ENCODE peak calls at places on chromosome 21, in eight cellular contexts. U is central memory CD8-positive, alpha-beta T cell; M is fibroblast of the aortic adventitia; D is kidney tubule cell; R is SK-N-SH; A is NCI-H1436; O is lower lobe of right lung; P is neural progenitor cell. Q is an unnamed sample.

GRCh38 chr21:44354775-44355771 is 1.7 kb downstream of the TRPM2 start:
- DNase-seq in P (no peak), U (no peak), M (no peak), O (no peak), A (no peak), D (peak; percentile 5), R (no peak), Q (no peak)

GRCh38 chr21:45004481-45005263 is 64.8 kb downstream of the SLX9 start:
- DNase-seq in O (peak; percentile 36), D (peak; percentile 59), P (no peak), M (no peak), U (no peak), A (no peak), R (no peak), Q (no peak)

GRCh38 chr21:17900281-17900989 is 81.3 kb upstream of the C21orf91 start:
- DNase-seq in P (peak; percentile 26), M (no peak), D (no peak), U (no peak), O (no peak), A (no peak), R (no peak), Q (no peak)

GRCh38 chr21:36385909-36386642 is 884 bp downstream of the CHAF1B start:
- DNase-seq in D (no peak), R (peak; percentile 28), M (peak; percentile 21), A (no peak), P (peak; percentile 11), O (no peak), U (no peak), Q (no peak)

GRCh38 chr21:45365608-45366241 is 39.2 kb upstream of the COL18A1 start:
- DNase-seq in A (no peak), D (peak; percentile 89), P (peak; percentile 62), R (no peak), M (peak; percentile 57), O (no peak), U (no peak), Q (no peak)

GRCh38 chr21:46324390-46325072 is 575 bp downstream of the PCNT start:
- DNase-seq in R (peak; percentile 97), P (peak; percentile 92), A (peak; percentile 82), M (peak; percentile 74), O (peak; percentile 89), D (peak; percentile 88), U (peak; percentile 78), Q (peak; percentile 91)

GRCh38 chr21:42105476-42105875 is 34.4 kb downstream of the UMODL1 start:
- DNase-seq in A (no peak), R (no peak), U (no peak), P (no peak), M (no peak), D (no peak), O (no peak), Q (no peak)

GRCh38 chr21:28605138-28605537 is 387.5 kb downstream of the LTN1 start:
- DNase-seq in R (no peak), D (no peak), M (no peak), P (no peak), O (no peak), U (no peak), A (no peak), Q (no peak)

GRCh38 chr21:15431053-15431452 is 298.7 kb upstream of the USP25 start:
- DNase-seq in M (no peak), D (no peak), R (no peak), A (no peak), O (no peak), P (no peak), U (no peak), Q (no peak)

GRCh38 chr21:35002879-35003722 is 46.0 kb downstream of the RUNX1 start:
- DNase-seq in U (no peak), A (no peak), P (no peak), D (peak; percentile 26), O (no peak), M (peak; percentile 83), R (no peak), Q (no peak)

GRCh38 chr21:20031807-20032206 is 966.4 kb upstream of the NCAM2 start:
- DNase-seq in O (no peak), D (no peak), P (no peak), U (no peak), R (no peak), A (no peak), M (no peak), Q (no peak)

GRCh38 chr21:22174746-22175145 is 1176.5 kb downstream of the NCAM2 start:
- DNase-seq in O (no peak), U (no peak), M (no peak), A (no peak), P (no peak), D (no peak), R (no peak), Q (no peak)

GRCh38 chr21:33874161-33874560 is 41.4 kb downstream of the ATP5PO start:
- DNase-seq in M (no peak), D (no peak), U (no peak), A (no peak), P (no peak), O (no peak), R (no peak), Q (no peak)

GRCh38 chr21:44300262-44300959 is 558 bp downstream of the PFKL start:
- DNase-seq in A (no peak), R (peak; percentile 89), P (peak; percentile 60), M (peak; percentile 22), U (no peak), D (peak; percentile 72), O (peak; percentile 88), Q (peak; percentile 80)

GRCh38 chr21:46096997-46097825 is 701 bp upstream of the COL6A2 start:
- DNase-seq in P (no peak), U (peak; percentile 11), M (no peak), R (no peak), A (no peak), D (no peak), O (no peak), Q (no peak)

GRCh38 chr21:46207006-46207919 is 21.3 kb downstream of the LSS start:
- DNase-seq in A (no peak), U (no peak), M (no peak), O (peak; percentile 43), R (no peak), P (no peak), D (no peak), Q (no peak)

GRCh38 chr21:32456497-32456918 is 44.0 kb downstream of the EVA1C start:
- DNase-seq in A (no peak), O (no peak), U (no peak), D (peak; percentile 19), P (no peak), M (peak; percentile 80), R (no peak), Q (no peak)

GRCh38 chr21:46649356-46649755 is 13.9 kb downstream of the PRMT2 start:
- DNase-seq in R (no peak), P (no peak), M (no peak), A (no peak), D (no peak), U (no peak), O (no peak), Q (no peak)

GRCh38 chr21:17730782-17731181 is 88.4 kb downstream of the C21orf91 start:
- DNase-seq in O (no peak), R (no peak), D (no peak), P (no peak), M (no peak), A (no peak), U (no peak), Q (no peak)

GRCh38 chr21:26490771-26491170 is 82.3 kb downstream of the CYYR1 start:
- DNase-seq in P (peak; percentile 54), M (peak; percentile 8), O (no peak), A (no peak), R (no peak), U (no peak), D (peak; percentile 38), Q (no peak)

GRCh38 chr21:46097826-46098286 is at the start of gene COL6A2:
- DNase-seq in A (no peak), U (peak; percentile 13), M (peak; percentile 53), P (peak; percentile 84), D (peak; percentile 27), O (peak; percentile 55), R (peak; percentile 97), Q (peak; percentile 37)

GRCh38 chr21:14673649-14674048 is 127.5 kb upstream of the SAMSN1 start:
- DNase-seq in D (no peak), A (no peak), O (no peak), P (peak; percentile 6), R (no peak), U (no peak), M (no peak), Q (no peak)

GRCh38 chr21:45556645-45557601 is 14.7 kb upstream of the SLC19A1 start:
- DNase-seq in O (peak; percentile 51), P (no peak), M (peak; percentile 18), U (no peak), R (peak; percentile 35), A (no peak), D (no peak), Q (no peak)

GRCh38 chr21:46386726-46387073 is 62.7 kb downstream of the PCNT start:
- DNase-seq in D (no peak), P (no peak), A (no peak), O (no peak), U (no peak), R (no peak), M (no peak), Q (no peak)

GRCh38 chr21:15768045-15768601 is 38.3 kb downstream of the USP25 start:
- DNase-seq in R (no peak), M (no peak), A (no peak), O (no peak), U (no peak), P (no peak), D (no peak), Q (no peak)

GRCh38 chr21:37071561-37072238 is 1.2 kb downstream of the PIGP start:
- DNase-seq in R (peak; percentile 34), D (peak; percentile 51), U (no peak), M (peak; percentile 84), P (peak; percentile 29), A (no peak), O (peak; percentile 73), Q (peak; percentile 61)

GRCh38 chr21:39006653-39007417 is 176.4 kb downstream of the PSMG1 start:
- DNase-seq in P (no peak), M (peak; percentile 91), R (no peak), U (no peak), D (no peak), O (peak; percentile 67), A (no peak), Q (no peak)

GRCh38 chr21:17775431-17776126 is 43.6 kb downstream of the C21orf91 start:
- DNase-seq in P (no peak), D (no peak), U (peak; percentile 40), A (no peak), O (peak; percentile 48), R (no peak), M (no peak), Q (no peak)

GRCh38 chr21:44539031-44539430 is 964 bp downstream of the KRTAP10-1 start:
- DNase-seq in R (no peak), A (no peak), U (peak; percentile 10), P (no peak), M (no peak), O (no peak), D (no peak), Q (no peak)